ENCODE peak calls at places on chromosomes 12 and 14, in four cellular contexts. W is ascending aorta, E is heart right ventricle, T is pancreas. H is an unnamed sample.

GRCh38 chr14:72781476-72782181 is 112.3 kb downstream of the DPF3 start:
- DNase-seq in T (no peak), W (no peak), E (no peak), H (no peak)

GRCh38 chr12:51884676-51885229 is 3.1 kb upstream of the ANKRD33 start:
- DNase-seq in W (no peak), E (no peak), T (no peak), H (no peak)

GRCh38 chr14:45185110-45185814 is 49.5 kb downstream of the FANCM start:
- DNase-seq in T (no peak), E (no peak), W (no peak), H (no peak)

GRCh38 chr12:131122631-131123030 is 168.9 kb downstream of the ADGRD1 start:
- DNase-seq in W (no peak), E (no peak), T (no peak), H (no peak)

GRCh38 chr12:12379831-12380730 is 23.2 kb downstream of the BORCS5 start:
- DNase-seq in E (no peak), W (no peak), T (no peak), H (no peak)

GRCh38 chr14:92481386-92481785 is 32.2 kb upstream of the RIN3 start:
- DNase-seq in W (no peak), E (no peak), T (no peak), H (no peak)

GRCh38 chr14:51410846-51411245 is 170.8 kb downstream of the TMX1 start:
- DNase-seq in W (no peak), E (no peak), T (no peak), H (no peak)

GRCh38 chr12:32583535-32583934 is 95.6 kb upstream of the DNM1L start:
- DNase-seq in E (no peak), T (no peak), W (no peak), H (no peak)

GRCh38 chr14:34062353-34062973 is 111.6 kb upstream of the EGLN3 start:
- DNase-seq in E (no peak), W (no peak), T (no peak), H (no peak)

GRCh38 chr14:63276492-63277342 is 42.0 kb downstream of the GPHB5 start:
- DNase-seq in T (no peak), W (no peak), E (no peak), H (peak; percentile 7)

GRCh38 chr14:64147126-64147790 is 146.9 kb downstream of the ESR2 start:
- DNase-seq in T (no peak), W (no peak), E (no peak), H (no peak)

GRCh38 chr12:28830491-28830890 is 318.6 kb upstream of the FAR2 start:
- DNase-seq in T (no peak), W (no peak), E (no peak), H (no peak)

GRCh38 chr14:100875126-100875525 is 28.4 kb downstream of the RTL1 start:
- DNase-seq in W (no peak), E (no peak), T (no peak), H (no peak)

GRCh38 chr14:52051861-52052260 is 17.0 kb downstream of the NID2 start:
- DNase-seq in T (no peak), E (no peak), W (no peak), H (no peak)

GRCh38 chr12:65534105-65534841 is 255.8 kb downstream of the MSRB3 start:
- DNase-seq in W (no peak), T (no peak), E (no peak), H (no peak)

GRCh38 chr12:3185260-3185870 is 108.2 kb downstream of the TSPAN9 start:
- DNase-seq in E (peak; percentile 74), W (peak; percentile 35), T (no peak), H (no peak)

GRCh38 chr14:21039585-21040369 is 2.4 kb upstream of the RNASE7 start:
- DNase-seq in W (no peak), T (peak; percentile 50), E (no peak), H (peak; percentile 66)

GRCh38 chr14:27553820-27554219 is 956.0 kb upstream of the NOVA1 start:
- DNase-seq in W (no peak), T (no peak), E (no peak), H (no peak)

GRCh38 chr14:96275182-96276112 is 19.4 kb downstream of the BDKRB1 start:
- DNase-seq in T (peak; percentile 85), W (no peak), E (peak; percentile 73), H (peak; percentile 53)

GRCh38 chr12:12210983-12211382 is 55.9 kb downstream of the LRP6 start:
- DNase-seq in W (no peak), E (no peak), T (no peak), H (no peak)

GRCh38 chr12:124442772-124443445 is 124.5 kb downstream of the NCOR2 start:
- DNase-seq in W (no peak), T (peak; percentile 8), E (peak; percentile 33), H (no peak)

GRCh38 chr12:111767362-111768158 is 827 bp downstream of the ALDH2 start:
- DNase-seq in T (no peak), E (peak; percentile 26), W (no peak), H (no peak)

GRCh38 chr12:85779768-85780167 is 56.4 kb downstream of the RASSF9 start:
- DNase-seq in W (no peak), T (no peak), E (no peak), H (no peak)

GRCh38 chr14:43476822-43477221 is 1030.3 kb downstream of the FSCB start:
- DNase-seq in T (no peak), W (no peak), E (no peak), H (no peak)

GRCh38 chr14:32984531-32984930 is 45.9 kb downstream of the NPAS3 start:
- DNase-seq in W (no peak), T (no peak), E (no peak), H (no peak)

GRCh38 chr14:105487449-105487985 is 831 bp downstream of the CRIP1 start:
- DNase-seq in W (no peak), E (peak; percentile 75), T (peak; percentile 57), H (no peak)

GRCh38 chr12:24534632-24535031 is 414.3 kb downstream of the BCAT1 start:
- DNase-seq in E (peak; percentile 45), T (no peak), W (no peak), H (no peak)

GRCh38 chr12:93699271-93700141 is 22.3 kb downstream of the CRADD start:
- DNase-seq in W (no peak), T (no peak), E (no peak), H (no peak)

GRCh38 chr14:60249321-60250251 is 565 bp downstream of the PPM1A start:
- DNase-seq in T (peak; percentile 84), E (peak; percentile 80), W (no peak), H (peak; percentile 62)

GRCh38 chr14:53519137-53519536 is 366.0 kb upstream of the DDHD1 start:
- DNase-seq in E (no peak), W (no peak), T (no peak), H (no peak)

GRCh38 chr12:95326450-95326849 is 108.8 kb downstream of the VEZT start:
- DNase-seq in W (no peak), E (no peak), T (no peak), H (no peak)

GRCh38 chr12:116000252-116000651 is 277.2 kb downstream of the MED13L start:
- DNase-seq in W (no peak), T (no peak), E (no peak), H (no peak)

GRCh38 chr12:116002890-116003536 is 274.5 kb downstream of the MED13L start:
- DNase-seq in T (no peak), E (no peak), W (no peak), H (no peak)

GRCh38 chr12:115998789-115999478 is 278.6 kb downstream of the MED13L start:
- DNase-seq in E (no peak), T (no peak), W (no peak), H (peak; percentile 58)

GRCh38 chr12:115998119-115998633 is 279.3 kb downstream of the MED13L start:
- DNase-seq in E (no peak), W (no peak), T (no peak), H (no peak)

DNA sequence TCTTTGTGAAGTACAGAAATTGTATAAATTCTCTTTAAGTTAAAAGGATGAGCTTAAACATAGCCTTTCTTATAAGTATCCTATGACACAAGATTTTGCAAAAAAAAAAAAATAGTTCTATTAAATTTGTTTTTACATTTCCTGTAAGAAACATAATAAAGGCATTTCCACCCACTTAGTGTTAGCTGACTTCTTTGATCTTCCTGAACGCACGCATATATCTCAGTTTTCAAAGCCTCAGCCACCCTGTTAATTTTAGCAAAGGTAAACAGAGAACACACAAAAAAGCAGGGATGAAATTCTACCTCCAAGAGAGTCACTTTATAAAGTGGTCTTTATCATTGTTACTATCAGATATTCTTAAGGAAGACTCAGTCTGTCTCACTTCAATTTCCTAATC is 277.9 kb downstream of the MED13L start:
- DNase-seq in E (no peak), T (no peak), W (no peak), H (no peak)
- H3K36me3 ChIP-seq in E (peaks cover 80% of the 10 kb centered on the region), T (no peaks in the 10 kb centered on the region), W (peaks cover 41% of the 10 kb centered on the region), H (peaks cover 4% of the 10 kb centered on the region)

DNA sequence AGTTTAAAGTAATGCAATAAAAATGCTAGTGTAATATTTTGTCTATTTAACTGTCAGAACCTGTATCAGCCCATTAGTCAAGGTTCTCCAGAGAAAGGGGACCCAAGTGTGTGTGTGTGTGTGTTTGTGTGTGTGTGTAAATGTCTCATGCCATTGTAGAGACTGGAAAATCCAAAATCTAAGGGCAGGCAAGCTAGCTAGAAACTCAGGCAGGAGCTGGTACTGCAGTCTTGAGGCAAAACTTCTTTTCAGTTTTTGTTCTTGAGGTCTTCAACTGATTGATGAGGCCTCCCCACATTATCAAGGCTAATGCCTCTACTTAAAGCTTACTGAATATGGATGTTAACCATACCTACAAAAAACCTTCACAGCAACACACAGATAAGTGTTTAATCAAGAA is 126.7 kb downstream of the PRKD1 start:
- DNase-seq in E (no peak), T (no peak), W (no peak), H (no peak)
- TF ChIP-seq CTCF in E (no peak), T (no peak), W (no peak), H (no peak)

DNA sequence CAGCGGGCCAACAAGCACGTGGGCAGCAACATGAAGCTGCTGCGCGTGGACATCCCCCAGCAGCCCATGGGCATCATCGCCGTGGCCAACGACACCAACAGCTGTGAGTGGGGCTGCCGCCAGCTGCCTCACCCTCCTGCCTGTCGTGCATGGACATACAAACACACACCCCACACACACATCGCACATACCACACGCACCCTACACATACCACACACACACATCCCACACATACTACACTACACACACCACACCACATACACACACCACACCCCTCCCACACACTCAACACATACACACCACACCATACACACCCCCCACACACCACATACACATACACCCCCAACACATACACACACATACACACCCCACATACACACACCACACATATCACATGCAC is 25.2 kb upstream of the NXPH4 start:
- DNase-seq in T (no peak), E (no peak), W (no peak), H (no peak)
- H3K36me3 ChIP-seq in T (no peaks in the 10 kb centered on the region), E (peaks cover 100% of the 10 kb centered on the region), W (peaks cover 100% of the 10 kb centered on the region), H (peaks cover 6% of the 10 kb centered on the region)

GRCh38 chr12:109840349-109841073 is 7.3 kb upstream of the TRPV4 start:
- DNase-seq in E (no peak), T (no peak), W (no peak), H (no peak)

GRCh38 chr12:109844091-109844490 is 10.9 kb upstream of the TRPV4 start:
- DNase-seq in W (no peak), E (no peak), T (no peak), H (no peak)

GRCh38 chr12:109841356-109841755 is 8.2 kb upstream of the TRPV4 start:
- DNase-seq in W (no peak), T (no peak), E (no peak), H (no peak)

GRCh38 chr12:109839444-109839843 is 6.2 kb upstream of the TRPV4 start:
- DNase-seq in T (no peak), E (no peak), W (no peak), H (no peak)

DNA sequence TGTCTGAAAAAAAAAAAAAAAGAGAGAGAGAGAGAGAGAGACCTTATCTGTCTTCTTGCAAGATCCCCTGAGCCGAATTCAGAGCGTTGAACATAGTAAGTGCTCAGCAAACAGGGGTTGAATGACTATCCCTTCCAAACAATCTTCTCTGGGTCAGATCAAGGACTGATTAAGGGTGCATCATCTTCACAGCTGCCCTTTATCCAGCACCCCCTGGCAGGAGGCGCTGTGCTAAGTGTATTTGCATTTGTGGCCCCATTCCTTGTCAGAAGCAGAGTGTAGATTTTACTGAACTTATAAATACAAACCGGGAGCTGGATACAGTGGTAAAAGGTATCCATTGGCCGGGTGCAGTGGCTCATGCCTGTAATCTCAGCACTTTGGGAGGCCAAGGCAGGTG is 8.8 kb upstream of the TRPV4 start:
- DNase-seq in W (no peak), T (no peak), E (no peak), H (no peak)
- TF ChIP-seq CTCF in W (no peak), T (no peak), E (no peak), H (no peak)